ENCODE peak calls at places on chromosomes 13 and 19, in eight cellular contexts. Q, Y, N, L, U, T, S and G are unnamed samples. For H3K9me3, the result is how much of the 10 kb centered on the place peaks cover.

GRCh38 chr13:63636231-63636993 is 2220.8 kb upstream of the PCDH20 start:
- DNase-seq in Q (no peak), N (no peak), S (no peak), Y (no peak), T (no peak), U (no peak), L (no peak), G (no peak)

GRCh38 chr19:41960973-41961372 is 1.9 kb upstream of the RABAC1 start:
- DNase-seq in L (no peak), U (no peak), S (no peak), N (no peak), T (no peak), Q (no peak), Y (no peak), G (no peak)

GRCh38 chr19:44512326-44513298 is 12.3 kb upstream of the ZNF180 start:
- DNase-seq in T (peak), S (peak), Q (no peak), L (no peak), U (no peak), Y (no peak), N (no peak), G (no peak)

GRCh38 chr19:43767316-43767715 is 12.6 kb upstream of the SMG9 start:
- DNase-seq in Q (no peak), S (no peak), Y (no peak), U (no peak), L (peak), T (no peak), N (no peak), G (no peak)

GRCh38 chr13:51336746-51337145 is 2.7 kb upstream of the SERPINE3 start:
- DNase-seq in Y (no peak), S (no peak), Q (no peak), T (no peak), N (no peak), U (no peak), L (no peak), G (peak)

GRCh38 chr13:24784319-24784718 is 20.4 kb downstream of the RNF17 start:
- DNase-seq in Q (no peak), U (no peak), Y (no peak), L (no peak), T (no peak), N (no peak), S (no peak), G (no peak)

GRCh38 chr13:74870865-74871264 is 611.1 kb downstream of the TBC1D4 start:
- DNase-seq in Y (no peak), L (no peak), T (no peak), N (no peak), U (no peak), Q (no peak), S (no peak), G (no peak)

GRCh38 chr19:38251564-38252051 is 4.6 kb downstream of the PPP1R14A start:
- DNase-seq in U (peak), T (peak), Y (no peak), S (no peak), N (no peak), L (peak), Q (no peak), G (no peak)

GRCh38 chr19:49119411-49120324 is at the start of gene PPFIA3:
- DNase-seq in Y (peak), N (peak), T (peak), Q (peak), U (peak), S (peak), L (peak), G (peak)

GRCh38 chr19:5220866-5221265 is 119.7 kb downstream of the PTPRS start:
- DNase-seq in Q (no peak), S (no peak), L (no peak), Y (no peak), N (no peak), T (no peak), U (no peak), G (peak)

GRCh38 chr19:511101-511841 is 4.0 kb downstream of the TPGS1 start:
- DNase-seq in Q (no peak), T (peak), U (peak), N (no peak), S (no peak), Y (no peak), L (peak), G (peak)
- H3K27ac ChIP-seq in Q (peak), T (peak), U (peak), N (peak), S (peak), Y (no peak), L (no peak), G (no peak)

GRCh38 chr19:36635342-36635741 is 30.2 kb downstream of the ZNF382 start:
- DNase-seq in T (no peak), L (no peak), U (no peak), Y (no peak), S (no peak), Q (no peak), N (no peak), G (no peak)

DNA sequence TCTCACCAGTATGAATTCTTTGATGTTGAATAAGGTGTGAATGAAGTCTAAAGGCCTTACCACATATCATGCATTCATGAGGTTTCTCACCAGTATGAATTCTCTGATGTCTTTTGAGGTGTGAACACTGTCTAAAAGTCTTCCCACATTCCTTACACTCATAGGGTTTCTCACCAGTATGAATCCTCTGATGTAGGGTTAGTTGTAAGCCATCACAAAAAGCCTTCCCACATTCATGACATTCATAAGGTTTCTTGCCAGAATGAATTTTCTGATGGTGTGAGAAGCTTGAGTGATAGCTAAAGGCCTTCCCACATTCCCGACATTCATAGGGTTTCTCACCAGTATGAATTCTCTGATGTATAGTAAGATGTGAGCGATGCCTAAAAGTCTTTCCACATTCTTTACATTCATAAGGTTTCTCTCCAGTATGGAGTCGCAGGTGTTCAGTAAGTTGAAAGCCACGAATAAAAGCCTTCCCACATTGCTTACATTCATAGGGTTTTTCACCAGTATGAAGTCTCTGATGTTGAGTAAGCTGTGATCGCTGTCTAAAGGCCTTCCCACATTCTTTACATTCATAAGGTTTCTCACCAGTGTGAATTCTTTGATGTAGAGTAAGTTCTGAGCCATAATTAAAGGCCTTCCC is 27.7 kb downstream of the ZNF461 start:
- DNase-seq in Y (no peak), U (no peak), T (no peak), S (no peak), N (no peak), L (no peak), Q (no peak), G (no peak)
- H3K9me3 ChIP-seq in Y (under half), U (under half), T (half or more), S (under half), N (under half), L (under half), Q (half or more), G (under half)

GRCh38 chr19:2051771-2052704 is 994 bp upstream of the MKNK2 start:
- DNase-seq in T (peak), S (no peak), Y (peak), U (no peak), Q (no peak), N (no peak), L (no peak), G (peak)
- H3K27ac ChIP-seq in T (peak), S (no peak), Y (peak), U (peak), Q (peak), N (no peak), L (no peak), G (peak)

DNA sequence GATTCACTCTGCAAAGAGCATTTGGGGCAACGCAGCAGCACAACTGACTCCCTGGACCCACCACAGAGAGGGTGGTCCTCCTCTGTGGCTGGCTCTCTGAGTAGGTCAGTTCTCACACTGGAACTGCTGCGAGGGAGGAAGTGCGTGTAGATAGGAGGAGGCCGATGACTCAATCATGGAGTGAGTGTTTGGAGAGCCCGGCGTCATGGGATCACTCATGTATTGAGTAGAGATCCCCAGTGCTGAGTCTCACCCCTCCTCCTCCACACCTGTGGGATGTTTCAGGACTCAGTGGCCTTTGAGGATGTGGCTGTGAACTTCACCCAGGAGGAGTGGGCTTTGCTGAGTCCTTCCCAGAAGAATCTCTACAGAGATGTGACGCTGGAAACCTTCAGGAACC is 8.9 kb downstream of the ZNF101 start:
- DNase-seq in Q (no peak), Y (no peak), S (no peak), T (no peak), L (no peak), U (no peak), N (no peak), G (no peak)
- H3K9me3 ChIP-seq in Q (under half), Y (under half), S (under half), T (under half), L (under half), U (under half), N (under half), G (under half)

DNA sequence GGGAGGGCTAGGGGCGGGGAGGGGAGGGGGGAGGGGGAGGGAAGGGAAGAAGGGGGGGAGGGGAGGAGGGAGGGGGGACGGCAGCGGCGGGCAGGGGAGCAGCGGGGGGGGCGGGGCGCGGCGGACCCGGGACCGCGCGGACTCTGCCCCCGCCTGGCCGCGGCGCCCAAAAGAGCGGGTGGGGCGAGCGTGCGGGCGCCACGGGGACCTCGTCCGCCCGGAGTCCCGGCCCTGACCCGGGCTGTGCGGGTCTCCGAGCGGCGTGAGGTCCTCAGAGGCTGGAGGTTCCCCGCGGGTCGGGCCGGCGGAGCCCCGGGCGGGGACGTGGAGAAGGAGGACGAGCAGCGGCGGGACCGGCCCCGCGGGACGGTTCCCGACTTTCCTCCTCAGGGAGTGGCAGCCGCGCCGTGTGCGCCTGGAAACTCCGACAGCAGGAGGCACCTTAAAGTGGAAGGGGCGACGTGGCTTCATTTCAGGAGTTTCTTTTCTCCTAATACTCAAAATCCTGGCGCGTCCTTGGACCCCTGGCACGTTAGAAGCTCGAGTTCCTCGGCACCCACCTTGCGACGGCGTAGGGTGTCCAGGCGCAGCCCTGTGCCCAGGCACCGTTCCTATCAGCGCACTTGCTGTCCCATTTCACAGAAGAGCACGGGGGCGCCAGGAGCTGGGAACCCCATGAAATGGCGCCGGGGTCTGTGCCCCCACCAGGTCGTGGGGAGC is 518 bp upstream of the PLPP2 start:
- DNase-seq in N (no peak), Q (peak), Y (no peak), T (peak), S (no peak), U (no peak), L (no peak), G (peak)
- H3K27ac ChIP-seq in N (no peak), Q (peak), Y (no peak), T (no peak), S (no peak), U (no peak), L (no peak), G (peak)

DNA sequence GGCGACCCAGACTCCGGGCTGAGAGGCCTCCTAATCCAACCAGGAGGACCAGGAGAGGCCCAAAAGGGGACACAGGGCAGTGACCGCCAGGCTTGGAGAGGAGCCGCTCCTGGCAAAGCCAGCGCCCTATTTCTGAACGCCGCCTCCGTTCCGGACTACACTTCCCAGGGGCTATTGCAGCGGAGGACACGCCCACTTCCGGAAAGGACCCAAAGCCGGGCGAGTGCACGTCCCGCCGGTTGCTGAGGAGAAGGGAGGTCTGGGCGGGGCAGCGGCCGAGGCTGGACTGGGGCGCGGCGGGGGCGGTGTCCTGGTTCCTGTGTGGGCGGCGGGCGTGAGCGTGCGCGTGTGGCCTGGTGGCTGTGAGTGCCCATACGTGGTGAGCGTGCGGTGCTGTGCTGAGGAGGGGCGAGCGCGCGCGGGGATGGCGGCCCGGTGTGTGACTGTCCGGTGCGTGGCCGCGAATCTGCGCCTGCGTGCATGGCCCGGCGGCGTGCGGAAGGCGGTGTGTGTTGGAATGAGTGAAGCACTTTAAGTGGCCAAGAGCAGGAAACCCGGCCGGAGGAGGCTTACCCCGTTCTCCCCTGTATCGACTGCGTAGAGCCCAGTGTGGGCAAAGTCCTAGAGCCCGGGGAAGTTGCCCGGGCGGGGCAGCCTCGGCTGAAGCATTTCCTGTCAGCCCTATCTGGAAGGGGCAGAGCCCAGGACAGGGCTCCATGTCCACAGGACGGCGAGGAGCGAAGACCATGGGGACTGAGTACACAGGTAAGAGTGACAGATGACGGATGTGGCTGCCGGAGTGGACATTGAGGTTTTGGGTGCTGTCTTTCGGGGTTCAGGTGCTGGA is at the start of gene ZNF470:
- DNase-seq in L (peak), Q (peak), N (peak), T (peak), U (peak), S (peak), Y (peak), G (peak)
- H3K9me3 ChIP-seq in L (under half), Q (half or more), N (under half), T (half or more), U (under half), S (under half), Y (under half), G (under half)

DNA sequence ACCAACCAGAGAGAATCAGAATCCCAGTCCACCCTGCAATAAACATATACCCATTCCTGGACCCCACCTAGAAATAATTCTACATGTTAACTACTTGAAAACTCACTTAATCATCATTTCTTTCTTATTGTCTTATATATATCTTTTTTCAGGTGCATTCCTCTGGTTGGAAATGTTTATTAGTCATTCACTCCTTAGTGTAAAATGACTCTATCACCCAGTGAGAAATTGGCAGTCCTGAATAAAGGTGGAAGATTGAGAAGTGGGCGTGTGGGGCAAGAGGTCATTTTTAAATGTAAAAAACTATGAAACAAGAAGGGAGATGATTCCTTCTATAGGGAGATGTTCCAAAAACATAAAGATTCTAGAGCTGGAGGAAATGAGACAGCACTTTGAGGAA is 101.2 kb upstream of the MBNL2 start:
- DNase-seq in Q (no peak), Y (no peak), T (no peak), U (no peak), L (no peak), S (no peak), N (no peak), G (no peak)
- H3K27ac ChIP-seq in Q (no peak), Y (no peak), T (no peak), U (no peak), L (no peak), S (no peak), N (no peak), G (no peak)